ENCODE peak calls at places on chromosomes 2 and 18, in ten cellular contexts. M is SJSA1, P is iris pigment epithelial cell, W is thoracic aorta, H is NT2/D1, S is NCI-H1930, E is chondrocyte, Q is hypothalamus, R is GOT3, F is AG09319. Z is an unnamed sample.

GRCh38 chr2:234368861-234369261 is 128.0 kb downstream of the ARL4C start:
- DNase-seq in S (no peak), W (no peak), M (peak), P (peak), H (no peak), Q (no peak), R (no peak), E (no peak), F (no peak), Z (no peak)

GRCh38 chr2:170122883-170123547 is 54.9 kb upstream of the MYO3B start:
- DNase-seq in H (no peak), S (no peak), R (no peak), M (no peak), W (no peak), Q (no peak), P (peak), F (no peak), E (no peak), Z (no peak)

GRCh38 chr2:68172990-68173715 is 15.5 kb downstream of the PNO1 start:
- DNase-seq in H (no peak), W (no peak), R (no peak), E (no peak), P (no peak), Q (no peak), M (no peak), F (no peak), S (no peak), Z (no peak)

GRCh38 chr2:48589170-48589767 is 28.4 kb upstream of the GTF2A1L start:
- DNase-seq in R (no peak), H (no peak), Q (no peak), E (no peak), S (no peak), W (no peak), F (no peak), M (no peak), P (peak), Z (peak)

GRCh38 chr2:135768863-135769262 is 27.2 kb downstream of the UBXN4 start:
- DNase-seq in H (no peak), M (no peak), W (no peak), Q (no peak), P (no peak), R (no peak), F (no peak), E (no peak), S (no peak), Z (no peak)

GRCh38 chr2:48715956-48716355 is 39.6 kb downstream of the LHCGR start:
- DNase-seq in M (no peak), F (no peak), P (peak), E (no peak), Q (no peak), W (no peak), R (no peak), H (no peak), S (no peak), Z (no peak)

GRCh38 chr2:75431757-75432156 is 129.0 kb downstream of the EVA1A start:
- DNase-seq in Q (no peak), P (peak), S (no peak), F (no peak), W (no peak), M (no peak), E (no peak), H (no peak), R (no peak), Z (no peak)

GRCh38 chr2:231387904-231388724 is 7.4 kb upstream of the B3GNT7 start:
- DNase-seq in S (no peak), E (no peak), F (no peak), R (no peak), M (peak), Q (peak), P (peak), H (no peak), W (no peak), Z (no peak)

GRCh38 chr2:173964565-173965371 is 405 bp downstream of the SP3 start:
- DNase-seq in H (peak), M (peak), F (peak), S (peak), Q (peak), P (peak), W (peak), R (no peak), E (peak), Z (peak)

GRCh38 chr18:44679912-44680270 is 797 bp upstream of the SETBP1 start:
- DNase-seq in F (no peak), P (peak), H (no peak), S (peak), M (peak), Q (no peak), W (no peak), E (no peak), R (no peak), Z (peak)

GRCh38 chr2:205566556-205567061 is 115.7 kb upstream of the NRP2 start:
- DNase-seq in R (no peak), M (no peak), E (no peak), F (no peak), W (no peak), S (no peak), P (no peak), Q (no peak), H (no peak), Z (no peak)

GRCh38 chr2:69271831-69272257 is 115.2 kb downstream of the GFPT1 start:
- DNase-seq in M (no peak), Q (no peak), F (peak), E (no peak), W (no peak), R (no peak), H (no peak), P (peak), S (no peak), Z (no peak)

GRCh38 chr2:128416366-128416765 is 97.7 kb upstream of the HS6ST1 start:
- DNase-seq in F (no peak), M (no peak), P (no peak), Q (no peak), H (no peak), W (no peak), E (peak), S (no peak), R (no peak), Z (no peak)

Z was measured in cerebellum.